ENCODE peak calls at places on chromosomes 11 and 22, in six cellular contexts. A is trophoblast cell; J is CD4-positive, alpha-beta T cell; Z is testis; G is H1; E is suprapubic skin. P is an unnamed sample. For H3K9me3 and H3K27me3, the result is how much of the 10 kb centered on the place peaks cover.

GRCh38 chr11:132456735-132457328 is 1075.5 kb downstream of the OPCML start:
- DNase-seq in A (no peak), J (no peak), Z (no peak), G (no peak), E (no peak), P (no peak)

GRCh38 chr11:128522943-128523518 is 64.3 kb downstream of the ETS1 start:
- DNase-seq in A (peak), J (no peak), Z (no peak), G (no peak), E (no peak), P (no peak)

GRCh38 chr11:209275-210121 is 2.0 kb downstream of the RIC8A start:
- DNase-seq in A (no peak), J (no peak), Z (peak), G (no peak), E (peak), P (no peak)

GRCh38 chr11:113179181-113179701 is 135.1 kb upstream of the TTC12 start:
- DNase-seq in A (no peak), J (no peak), Z (no peak), G (no peak), E (no peak), P (peak)

GRCh38 chr11:103339485-103339857 is 230.2 kb downstream of the DYNC2H1 start:
- DNase-seq in A (no peak), J (no peak), Z (no peak), G (no peak), E (no peak), P (no peak)

GRCh38 chr11:94638278-94638901 is 71.2 kb downstream of the PIWIL4 start:
- DNase-seq in A (peak), J (no peak), Z (no peak), G (no peak), E (no peak), P (no peak)

GRCh38 chr11:60899021-60899936 is 7.1 kb downstream of the PRPF19 start:
- DNase-seq in A (peak), J (no peak), Z (peak), G (no peak), E (no peak), P (no peak)

GRCh38 chr11:121246021-121246768 is 46.4 kb upstream of the SC5D start:
- DNase-seq in A (no peak), J (no peak), Z (peak), G (no peak), E (no peak), P (no peak)

GRCh38 chr11:17405232-17406005 is 17.0 kb upstream of the KCNJ11 start:
- DNase-seq in A (peak), J (no peak), Z (peak), G (no peak), E (peak), P (peak)

GRCh38 chr11:115590254-115590653 is 86.0 kb upstream of the CADM1 start:
- DNase-seq in A (no peak), J (no peak), Z (no peak), G (no peak), E (no peak), P (no peak)

GRCh38 chr22:45491841-45492240 is 10.8 kb upstream of the FBLN1 start:
- DNase-seq in A (peak), J (no peak), Z (no peak), G (no peak), E (no peak), P (no peak)

GRCh38 chr22:45485271-45485670 is 17.4 kb upstream of the FBLN1 start:
- DNase-seq in A (peak), J (no peak), Z (no peak), G (no peak), E (no peak), P (no peak)

GRCh38 chr22:45488764-45489370 is 13.8 kb upstream of the FBLN1 start:
- DNase-seq in A (no peak), J (no peak), Z (no peak), G (no peak), E (no peak), P (no peak)

GRCh38 chr22:45493286-45493771 is 9.4 kb upstream of the FBLN1 start:
- DNase-seq in A (peak), J (no peak), Z (no peak), G (no peak), E (no peak), P (peak)

DNA sequence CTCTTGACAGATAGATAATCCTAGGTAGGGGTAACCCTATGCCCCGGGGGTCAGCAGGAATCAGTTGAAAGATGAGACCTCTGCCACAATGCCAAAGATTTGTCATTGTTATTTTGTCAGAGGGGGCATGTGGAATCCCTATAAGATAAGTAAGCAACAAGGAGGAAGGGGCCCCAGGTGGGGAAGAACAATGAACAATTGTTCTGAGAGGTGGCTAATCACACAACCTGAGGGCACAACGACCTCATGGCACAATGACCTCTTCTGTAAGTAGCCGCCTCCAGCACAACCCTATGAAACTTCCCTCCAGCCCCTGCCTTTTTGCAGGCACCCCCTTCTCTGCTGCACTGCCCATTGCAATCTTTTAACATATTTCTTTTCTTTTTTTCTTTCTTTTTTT is 11.8 kb upstream of the FBLN1 start:
- DNase-seq in A (peak), J (no peak), Z (no peak), G (no peak), E (no peak), P (no peak)
- H3K9me3 ChIP-seq in A (under half), J (under half), Z (under half), G (under half), E (under half), P (under half)

GRCh38 chr22:27674524-27674923 is 127.0 kb downstream of the MN1 start:
- DNase-seq in A (no peak), J (no peak), Z (no peak), G (no peak), E (no peak), P (no peak)

GRCh38 chr22:27673839-27674238 is 127.7 kb downstream of the MN1 start:
- DNase-seq in A (no peak), J (no peak), Z (no peak), G (no peak), E (no peak), P (no peak)

GRCh38 chr22:27679722-27680488 is 121.7 kb downstream of the MN1 start:
- DNase-seq in A (no peak), J (no peak), Z (no peak), G (no peak), E (no peak), P (no peak)

GRCh38 chr22:27677895-27678458 is 123.6 kb downstream of the MN1 start:
- DNase-seq in A (no peak), J (no peak), Z (no peak), G (no peak), E (no peak), P (no peak)

GRCh38 chr22:27676545-27677188 is 124.9 kb downstream of the MN1 start:
- DNase-seq in A (no peak), J (no peak), Z (no peak), G (no peak), E (no peak), P (no peak)
- H3K27me3 ChIP-seq in A (under half), J (under half), Z (under half), G (under half), E (under half), P (under half)

GRCh38 chr22:47783433-47784366 is 1021.2 kb downstream of the TBC1D22A start:
- DNase-seq in A (no peak), J (no peak), Z (no peak), G (no peak), E (no peak), P (peak)
- H3K9me3 ChIP-seq in A (under half), J (under half), Z (under half), G (under half), E (under half), P (under half)

GRCh38 chr22:48688366-48688765 is 1139.3 kb downstream of the BRD1 start:
- DNase-seq in A (no peak), J (no peak), Z (no peak), G (no peak), E (no peak), P (no peak)
- H3K27me3 ChIP-seq in A (under half), J (under half), Z (under half), G (under half), E (under half), P (under half)

GRCh38 chr22:49081261-49081666 is 746.4 kb downstream of the BRD1 start:
- DNase-seq in A (no peak), J (no peak), Z (no peak), G (no peak), E (no peak), P (no peak)

GRCh38 chr22:49078076-49078710 is 749.5 kb downstream of the BRD1 start:
- DNase-seq in A (no peak), J (no peak), Z (no peak), G (no peak), E (no peak), P (no peak)

GRCh38 chr22:49080631-49081030 is 747.0 kb downstream of the BRD1 start:
- DNase-seq in A (no peak), J (no peak), Z (no peak), G (no peak), E (no peak), P (no peak)

GRCh38 chr22:49079027-49079725 is 748.5 kb downstream of the BRD1 start:
- DNase-seq in A (no peak), J (no peak), Z (no peak), G (no peak), E (no peak), P (no peak)

DNA sequence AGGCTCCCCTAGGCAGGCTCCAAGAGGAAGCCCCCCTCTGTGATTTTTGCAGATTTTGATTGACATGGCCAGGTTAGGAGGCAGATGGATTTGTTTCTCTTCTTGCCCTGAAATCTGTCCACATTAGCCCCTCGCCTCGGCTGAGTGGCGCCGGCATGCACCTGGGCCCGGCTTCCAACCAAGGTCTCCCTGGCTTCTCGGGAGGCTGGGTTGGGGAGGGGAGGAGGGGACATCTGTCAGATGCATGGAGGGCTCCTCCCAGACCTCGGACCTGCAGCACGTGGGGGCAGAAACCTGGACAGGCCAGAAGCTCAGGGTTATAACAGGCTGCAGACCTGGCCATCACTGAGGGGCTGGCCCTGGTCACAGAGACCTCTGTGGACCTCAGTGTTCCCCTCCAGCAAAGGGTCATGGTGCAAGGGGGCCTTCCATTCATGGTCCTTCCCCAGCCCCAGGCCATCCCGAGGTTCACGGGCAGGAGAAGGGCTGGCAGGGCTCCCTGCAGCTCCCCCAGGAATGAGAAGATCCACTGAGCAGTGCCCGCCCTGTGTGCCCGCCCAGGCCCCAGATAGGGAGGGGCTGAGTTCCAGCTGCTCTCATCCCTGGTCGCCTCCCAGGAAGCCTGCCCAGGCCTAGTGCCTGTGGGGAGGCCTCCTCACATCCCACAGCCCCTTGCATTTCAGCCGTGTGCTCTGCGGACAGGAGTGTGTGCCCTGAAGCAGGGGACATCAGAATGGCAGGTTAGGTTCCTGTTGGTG is 747.8 kb downstream of the BRD1 start:
- DNase-seq in A (no peak), J (no peak), Z (no peak), G (no peak), E (no peak), P (no peak)
- H3K9me3 ChIP-seq in A (under half), J (under half), Z (under half), G (under half), E (under half), P (under half)

GRCh38 chr11:18700375-18700774 is 1.8 kb downstream of the TMEM86A start:
- DNase-seq in A (no peak), J (no peak), Z (no peak), G (no peak), E (no peak), P (no peak)

GRCh38 chr11:18699269-18699596 is 654 bp downstream of the TMEM86A start:
- DNase-seq in A (no peak), J (no peak), Z (no peak), G (no peak), E (no peak), P (no peak)

GRCh38 chr11:18701614-18702216 is 3.1 kb downstream of the TMEM86A start:
- DNase-seq in A (no peak), J (no peak), Z (no peak), G (no peak), E (no peak), P (no peak)

GRCh38 chr11:18699848-18700261 is 1.3 kb downstream of the TMEM86A start:
- DNase-seq in A (no peak), J (no peak), Z (peak), G (no peak), E (no peak), P (no peak)

GRCh38 chr11:18700872-18701271 is 2.3 kb downstream of the TMEM86A start:
- DNase-seq in A (no peak), J (no peak), Z (no peak), G (no peak), E (no peak), P (no peak)
- H3K27me3 ChIP-seq in A (under half), J (under half), Z (under half), G (under half), E (under half), P (under half)

GRCh38 chr11:2661173-2662023 is 38.4 kb downstream of the KCNQ1OT1 start:
- DNase-seq in A (no peak), J (no peak), Z (no peak), G (no peak), E (no peak), P (peak)
- H3K9me3 ChIP-seq in A (under half), J (under half), Z (under half), G (half or more), E (under half), P (under half)

DNA sequence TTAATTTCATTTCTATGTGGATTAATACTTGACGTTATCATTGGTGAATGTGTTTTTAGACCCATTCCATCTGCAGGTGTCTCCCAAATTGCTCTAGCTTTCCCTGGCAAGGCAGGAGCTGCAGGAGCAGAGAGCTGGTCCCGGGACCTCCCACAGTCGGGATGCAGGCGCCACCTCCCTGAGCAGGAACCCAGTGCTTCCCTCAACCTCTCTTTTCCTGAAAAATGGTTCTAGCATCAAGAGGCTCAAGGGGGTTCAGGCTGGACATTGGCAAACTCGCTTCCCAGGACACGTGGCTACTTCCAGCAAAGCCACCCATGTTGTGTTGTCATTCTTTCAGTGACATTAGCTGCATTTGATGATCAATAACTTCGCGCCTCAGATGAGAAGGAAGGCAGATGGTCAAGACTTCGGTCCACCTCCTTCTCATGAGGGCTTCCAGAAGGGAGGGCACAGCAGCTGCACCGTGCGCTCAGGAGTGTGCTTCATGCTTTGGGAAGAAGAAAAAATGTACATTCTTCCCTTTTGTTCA is 25.2 kb downstream of the IGLL5 start:
- DNase-seq in A (no peak), J (no peak), Z (no peak), G (no peak), E (no peak), P (no peak)
- H3K27me3 ChIP-seq in A (under half), J (under half), Z (under half), G (under half), E (under half), P (under half)

GRCh38 chr11:91792779-91793262 is 431.8 kb upstream of the FAT3 start:
- DNase-seq in A (no peak), J (no peak), Z (no peak), G (no peak), E (no peak), P (no peak)

GRCh38 chr11:91796999-91797398 is 427.6 kb upstream of the FAT3 start:
- DNase-seq in A (no peak), J (no peak), Z (no peak), G (no peak), E (no peak), P (no peak)

GRCh38 chr11:91795139-91795887 is 429.3 kb upstream of the FAT3 start:
- DNase-seq in A (no peak), J (no peak), Z (no peak), G (no peak), E (no peak), P (no peak)

GRCh38 chr11:91790873-91791468 is 433.6 kb upstream of the FAT3 start:
- DNase-seq in A (no peak), J (no peak), Z (no peak), G (no peak), E (no peak), P (no peak)

GRCh38 chr11:91794146-91794545 is 430.5 kb upstream of the FAT3 start:
- DNase-seq in A (no peak), J (no peak), Z (peak), G (no peak), E (no peak), P (no peak)
- H3K9me3 ChIP-seq in A (under half), J (under half), Z (under half), G (under half), E (under half), P (under half)

GRCh38 chr11:57237204-57237681 is at the start of gene APLNR:
- DNase-seq in A (no peak), J (no peak), Z (no peak), G (no peak), E (no peak), P (no peak)

GRCh38 chr11:57239348-57239747 is 2.3 kb upstream of the APLNR start:
- DNase-seq in A (no peak), J (no peak), Z (no peak), G (no peak), E (no peak), P (no peak)

GRCh38 chr11:57233702-57234101 is 3.3 kb downstream of the APLNR start:
- DNase-seq in A (no peak), J (no peak), Z (no peak), G (no peak), E (no peak), P (no peak)

GRCh38 chr11:57240007-57240406 is 3.0 kb upstream of the APLNR start:
- DNase-seq in A (no peak), J (no peak), Z (no peak), G (no peak), E (no peak), P (no peak)

DNA sequence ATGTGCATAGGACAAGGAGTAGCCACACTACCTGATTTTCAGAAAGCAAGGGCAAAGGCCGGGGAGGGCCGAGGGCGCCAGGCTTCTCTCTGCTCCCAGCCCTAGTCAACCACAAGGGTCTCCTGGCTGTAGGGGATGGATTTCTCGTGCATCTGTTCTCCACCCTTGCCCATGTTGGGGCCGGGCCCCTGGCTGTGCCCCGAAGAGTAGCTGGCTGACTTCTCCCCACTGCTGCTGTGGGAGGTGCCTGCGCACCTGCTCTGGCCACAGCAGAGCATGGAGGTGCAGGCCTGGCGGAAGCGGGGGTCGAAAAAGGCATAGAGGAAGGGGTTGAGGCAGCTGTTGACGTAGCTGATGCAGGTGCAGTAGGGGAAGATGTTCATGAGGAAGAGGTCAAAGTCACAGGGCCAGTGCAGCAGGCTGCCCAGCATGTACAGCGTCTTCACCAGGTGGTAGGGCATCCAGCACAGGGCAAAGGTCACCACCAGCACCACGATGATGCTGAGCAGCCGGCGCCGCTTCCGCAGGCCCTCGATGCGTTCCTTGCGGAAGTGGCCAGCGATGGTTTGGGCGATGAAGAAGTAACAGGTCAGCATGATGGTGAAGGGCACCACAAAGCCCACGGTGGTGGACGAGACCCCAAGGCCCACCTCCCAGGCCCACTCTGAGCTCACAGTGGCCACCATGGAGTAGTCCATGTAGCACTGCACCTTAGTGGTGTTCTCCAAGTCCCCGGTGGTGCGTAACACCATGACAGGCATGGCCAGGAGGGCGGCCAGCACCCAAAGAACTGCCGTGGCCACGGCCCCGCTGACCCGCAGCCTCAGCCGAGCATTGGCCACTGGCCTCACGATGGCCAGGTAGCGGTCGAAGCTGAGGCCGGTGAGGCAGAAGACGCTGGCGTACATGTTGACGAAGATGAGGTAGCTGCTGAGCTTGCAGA is 1.0 kb downstream of the APLNR start:
- DNase-seq in A (no peak), J (no peak), Z (no peak), G (no peak), E (no peak), P (no peak)
- H3K27me3 ChIP-seq in A (under half), J (half or more), Z (under half), G (under half), E (under half), P (under half)

P was measured in right atrium auricular region.